ENCODE peak calls at places on chromosomes 5 and 9, in six cellular contexts. One of them, this sample, is unnamed.

GRCh38 chr5:128674837-128675446 is 136.9 kb upstream of the FBN2 start:
- DNase-seq in small intestine: peak
- DNase-seq in left ventricle myocardium inferior: no peak
- DNase-seq in GM23338: peak
- DNase-seq in stimulated activated CD4-positive, alpha-beta T cell treated with anti-CD3 and anti-CD28 coated beads, Interleukin-4, amount 100 ng/mL, for 4 hours: no peak
- DNase-seq in activated naive CD4-positive, alpha-beta T cell: no peak
- DNase-seq in this sample: no peak

GRCh38 chr5:84119252-84119651 is 265.4 kb downstream of the EDIL3 start:
- DNase-seq in stimulated activated CD4-positive, alpha-beta T cell treated with anti-CD3 and anti-CD28 coated beads, Interleukin-4, amount 100 ng/mL, for 4 hours: no peak
- DNase-seq in GM23338: no peak
- DNase-seq in activated naive CD4-positive, alpha-beta T cell: no peak
- DNase-seq in left ventricle myocardium inferior: no peak
- DNase-seq in small intestine: no peak
- DNase-seq in this sample: no peak

GRCh38 chr9:127204771-127205470 is 59.7 kb upstream of the GARNL3 start:
- DNase-seq in small intestine: no peak
- DNase-seq in stimulated activated CD4-positive, alpha-beta T cell treated with anti-CD3 and anti-CD28 coated beads, Interleukin-4, amount 100 ng/mL, for 4 hours: no peak
- DNase-seq in left ventricle myocardium inferior: peak
- DNase-seq in GM23338: peak
- DNase-seq in activated naive CD4-positive, alpha-beta T cell: no peak
- DNase-seq in this sample: no peak

GRCh38 chr5:172456076-172456800 is 1.9 kb upstream of the SH3PXD2B start:
- DNase-seq in GM23338: no peak
- DNase-seq in left ventricle myocardium inferior: no peak
- DNase-seq in activated naive CD4-positive, alpha-beta T cell: no peak
- DNase-seq in small intestine: no peak
- DNase-seq in stimulated activated CD4-positive, alpha-beta T cell treated with anti-CD3 and anti-CD28 coated beads, Interleukin-4, amount 100 ng/mL, for 4 hours: no peak
- DNase-seq in this sample: no peak

GRCh38 chr9:23321049-23321448 is 505.0 kb downstream of the ELAVL2 start:
- DNase-seq in GM23338: no peak
- DNase-seq in activated naive CD4-positive, alpha-beta T cell: no peak
- DNase-seq in small intestine: no peak
- DNase-seq in stimulated activated CD4-positive, alpha-beta T cell treated with anti-CD3 and anti-CD28 coated beads, Interleukin-4, amount 100 ng/mL, for 4 hours: no peak
- DNase-seq in left ventricle myocardium inferior: no peak
- DNase-seq in this sample: no peak

GRCh38 chr5:59380350-59380951 is 513.1 kb downstream of the PDE4D start:
- DNase-seq in stimulated activated CD4-positive, alpha-beta T cell treated with anti-CD3 and anti-CD28 coated beads, Interleukin-4, amount 100 ng/mL, for 4 hours: no peak
- DNase-seq in small intestine: peak
- DNase-seq in activated naive CD4-positive, alpha-beta T cell: no peak
- DNase-seq in GM23338: peak
- DNase-seq in left ventricle myocardium inferior: no peak
- DNase-seq in this sample: no peak

GRCh38 chr9:36484124-36484523 is 84.1 kb upstream of the RNF38 start:
- DNase-seq in left ventricle myocardium inferior: no peak
- DNase-seq in GM23338: no peak
- DNase-seq in activated naive CD4-positive, alpha-beta T cell: no peak
- DNase-seq in stimulated activated CD4-positive, alpha-beta T cell treated with anti-CD3 and anti-CD28 coated beads, Interleukin-4, amount 100 ng/mL, for 4 hours: no peak
- DNase-seq in small intestine: no peak
- DNase-seq in this sample: no peak

GRCh38 chr5:137001026-137001569 is 498.0 kb downstream of the SPOCK1 start:
- DNase-seq in activated naive CD4-positive, alpha-beta T cell: no peak
- DNase-seq in small intestine: no peak
- DNase-seq in GM23338: no peak
- DNase-seq in stimulated activated CD4-positive, alpha-beta T cell treated with anti-CD3 and anti-CD28 coated beads, Interleukin-4, amount 100 ng/mL, for 4 hours: no peak
- DNase-seq in left ventricle myocardium inferior: no peak
- DNase-seq in this sample: no peak

GRCh38 chr5:125226825-125227224 is 480.4 kb upstream of the ZNF608 start:
- DNase-seq in stimulated activated CD4-positive, alpha-beta T cell treated with anti-CD3 and anti-CD28 coated beads, Interleukin-4, amount 100 ng/mL, for 4 hours: no peak
- DNase-seq in small intestine: no peak
- DNase-seq in left ventricle myocardium inferior: no peak
- DNase-seq in GM23338: no peak
- DNase-seq in activated naive CD4-positive, alpha-beta T cell: no peak
- DNase-seq in this sample: no peak

GRCh38 chr9:114385412-114386181 is 2.2 kb downstream of the AKNA start:
- DNase-seq in small intestine: peak
- DNase-seq in stimulated activated CD4-positive, alpha-beta T cell treated with anti-CD3 and anti-CD28 coated beads, Interleukin-4, amount 100 ng/mL, for 4 hours: peak
- DNase-seq in left ventricle myocardium inferior: peak
- DNase-seq in GM23338: no peak
- DNase-seq in activated naive CD4-positive, alpha-beta T cell: peak
- DNase-seq in this sample: no peak

GRCh38 chr5:90227688-90228087 is 181.9 kb downstream of the CETN3 start:
- DNase-seq in stimulated activated CD4-positive, alpha-beta T cell treated with anti-CD3 and anti-CD28 coated beads, Interleukin-4, amount 100 ng/mL, for 4 hours: no peak
- DNase-seq in small intestine: peak
- DNase-seq in activated naive CD4-positive, alpha-beta T cell: no peak
- DNase-seq in left ventricle myocardium inferior: no peak
- DNase-seq in GM23338: no peak
- DNase-seq in this sample: no peak

GRCh38 chr5:68873198-68873597 is 220.6 kb upstream of the SLC30A5 start:
- DNase-seq in stimulated activated CD4-positive, alpha-beta T cell treated with anti-CD3 and anti-CD28 coated beads, Interleukin-4, amount 100 ng/mL, for 4 hours: no peak
- DNase-seq in activated naive CD4-positive, alpha-beta T cell: no peak
- DNase-seq in left ventricle myocardium inferior: no peak
- DNase-seq in small intestine: no peak
- DNase-seq in GM23338: no peak
- DNase-seq in this sample: no peak

GRCh38 chr5:116379306-116379705 is 195.3 kb downstream of the SEMA6A start:
- DNase-seq in stimulated activated CD4-positive, alpha-beta T cell treated with anti-CD3 and anti-CD28 coated beads, Interleukin-4, amount 100 ng/mL, for 4 hours: no peak
- DNase-seq in activated naive CD4-positive, alpha-beta T cell: no peak
- DNase-seq in small intestine: no peak
- DNase-seq in GM23338: no peak
- DNase-seq in left ventricle myocardium inferior: no peak
- DNase-seq in this sample: no peak

GRCh38 chr5:138706655-138707480 is 46.4 kb upstream of the CTNNA1 start:
- DNase-seq in small intestine: no peak
- DNase-seq in left ventricle myocardium inferior: no peak
- DNase-seq in GM23338: no peak
- DNase-seq in stimulated activated CD4-positive, alpha-beta T cell treated with anti-CD3 and anti-CD28 coated beads, Interleukin-4, amount 100 ng/mL, for 4 hours: no peak
- DNase-seq in activated naive CD4-positive, alpha-beta T cell: no peak
- DNase-seq in this sample: no peak

GRCh38 chr9:128470560-128470959 is 14.8 kb downstream of the ODF2 start:
- DNase-seq in activated naive CD4-positive, alpha-beta T cell: no peak
- DNase-seq in left ventricle myocardium inferior: no peak
- DNase-seq in stimulated activated CD4-positive, alpha-beta T cell treated with anti-CD3 and anti-CD28 coated beads, Interleukin-4, amount 100 ng/mL, for 4 hours: no peak
- DNase-seq in GM23338: no peak
- DNase-seq in small intestine: no peak
- DNase-seq in this sample: no peak

GRCh38 chr5:37412515-37412914 is 33.4 kb downstream of the WDR70 start:
- DNase-seq in activated naive CD4-positive, alpha-beta T cell: no peak
- DNase-seq in GM23338: no peak
- DNase-seq in stimulated activated CD4-positive, alpha-beta T cell treated with anti-CD3 and anti-CD28 coated beads, Interleukin-4, amount 100 ng/mL, for 4 hours: no peak
- DNase-seq in small intestine: no peak
- DNase-seq in left ventricle myocardium inferior: no peak
- DNase-seq in this sample: no peak

GRCh38 chr9:101849102-101849707 is 110.8 kb upstream of the GRIN3A start:
- DNase-seq in stimulated activated CD4-positive, alpha-beta T cell treated with anti-CD3 and anti-CD28 coated beads, Interleukin-4, amount 100 ng/mL, for 4 hours: no peak
- DNase-seq in GM23338: no peak
- DNase-seq in left ventricle myocardium inferior: no peak
- DNase-seq in small intestine: peak
- DNase-seq in activated naive CD4-positive, alpha-beta T cell: no peak
- DNase-seq in this sample: no peak

GRCh38 chr9:18795947-18796705 is 236.9 kb downstream of the SAXO1 start:
- DNase-seq in activated naive CD4-positive, alpha-beta T cell: no peak
- DNase-seq in small intestine: no peak
- DNase-seq in left ventricle myocardium inferior: no peak
- DNase-seq in stimulated activated CD4-positive, alpha-beta T cell treated with anti-CD3 and anti-CD28 coated beads, Interleukin-4, amount 100 ng/mL, for 4 hours: no peak
- DNase-seq in GM23338: no peak
- DNase-seq in this sample: no peak

GRCh38 chr5:53642006-53642405 is 81.6 kb downstream of the NDUFS4 start:
- DNase-seq in small intestine: peak
- DNase-seq in left ventricle myocardium inferior: no peak
- DNase-seq in stimulated activated CD4-positive, alpha-beta T cell treated with anti-CD3 and anti-CD28 coated beads, Interleukin-4, amount 100 ng/mL, for 4 hours: no peak
- DNase-seq in activated naive CD4-positive, alpha-beta T cell: no peak
- DNase-seq in GM23338: no peak
- DNase-seq in this sample: no peak

GRCh38 chr9:132670359-132670815 is at the start of gene GTF3C4:
- DNase-seq in small intestine: peak
- DNase-seq in stimulated activated CD4-positive, alpha-beta T cell treated with anti-CD3 and anti-CD28 coated beads, Interleukin-4, amount 100 ng/mL, for 4 hours: peak
- DNase-seq in activated naive CD4-positive, alpha-beta T cell: peak
- DNase-seq in GM23338: peak
- DNase-seq in left ventricle myocardium inferior: peak
- DNase-seq in this sample: no peak

GRCh38 chr9:137169764-137170460 is at the start of gene LRRC26:
- DNase-seq in small intestine: peak
- DNase-seq in left ventricle myocardium inferior: no peak
- DNase-seq in stimulated activated CD4-positive, alpha-beta T cell treated with anti-CD3 and anti-CD28 coated beads, Interleukin-4, amount 100 ng/mL, for 4 hours: no peak
- DNase-seq in activated naive CD4-positive, alpha-beta T cell: no peak
- DNase-seq in GM23338: no peak
- DNase-seq in this sample: no peak

GRCh38 chr9:80144856-80145255 is 573.1 kb downstream of the TLE4 start:
- DNase-seq in left ventricle myocardium inferior: no peak
- DNase-seq in GM23338: no peak
- DNase-seq in stimulated activated CD4-positive, alpha-beta T cell treated with anti-CD3 and anti-CD28 coated beads, Interleukin-4, amount 100 ng/mL, for 4 hours: no peak
- DNase-seq in small intestine: no peak
- DNase-seq in activated naive CD4-positive, alpha-beta T cell: no peak
- DNase-seq in this sample: no peak